ENCODE peak calls at places on chromosomes 7 and 10, in six cellular contexts. S is stimulated activated CD8-positive, alpha-beta memory T cell treated with anti-CD3 and anti-CD28 coated beads, Interleukin-15, amount 100 ng/mL, for 24 hours; V is ELR; F is tibial artery; Z is activated T-cell treated with anti-CD3 and anti-CD28 coated beads, Interleukin-2, amount 50 U/mL, for 48 hours; L is stimulated activated CD4-positive, alpha-beta T cell treated with anti-CD3 and anti-CD28 coated beads, Interleukin-2, amount 100 ng/mL, for 24 hours. B is an unnamed sample.

GRCh38 chr10:101010329-101010728 is 10.7 kb downstream of the LZTS2 start:
- DNase-seq in S (no peak), V (no peak), F (no peak), Z (no peak), L (no peak), B (no peak)

GRCh38 chr10:88194041-88194887 is 330.8 kb downstream of the PTEN start:
- DNase-seq in S (no peak), V (peak; percentile 81), F (no peak), Z (peak; percentile 53), L (peak; percentile 21), B (no peak)

GRCh38 chr7:148854975-148855374 is 29.1 kb downstream of the EZH2 start:
- DNase-seq in S (no peak), V (no peak), F (no peak), Z (no peak), L (no peak), B (no peak)

GRCh38 chr7:11170160-11170559 is 196.5 kb downstream of the PHF14 start:
- DNase-seq in S (no peak), V (no peak), F (no peak), Z (no peak), L (no peak), B (no peak)

GRCh38 chr10:119005377-119006043 is 24.0 kb upstream of the NANOS1 start:
- DNase-seq in S (no peak), V (peak; percentile 72), F (no peak), Z (no peak), L (no peak), B (no peak)

GRCh38 chr7:130650616-130651015 is 17.9 kb downstream of the COPG2 start:
- DNase-seq in S (no peak), V (no peak), F (no peak), Z (no peak), L (no peak), B (no peak)

GRCh38 chr7:70016044-70016770 is 417.9 kb downstream of the AUTS2 start:
- DNase-seq in S (no peak), V (no peak), F (no peak), Z (no peak), L (no peak), B (no peak)

GRCh38 chr10:71797533-71798307 is 24.4 kb upstream of the VSIR start:
- DNase-seq in S (no peak), V (no peak), F (no peak), Z (peak; percentile 35), L (no peak), B (peak; percentile 74)

GRCh38 chr7:148151778-148152177 is 438.8 kb upstream of the C7orf33 start:
- DNase-seq in S (no peak), V (peak; percentile 9), F (no peak), Z (no peak), L (no peak), B (no peak)

GRCh38 chr7:17304926-17305325 is 6.5 kb downstream of the AHR start:
- DNase-seq in S (no peak), V (peak; percentile 96), F (no peak), Z (no peak), L (no peak), B (peak; percentile 29)